ENCODE peak calls at places on chromosomes 1 and 21, in nine cellular contexts. R is GM23338; E is ascending aorta; G is brain microvascular endothelial cell; S is body of pancreas; N is RWPE1; O is fibroblast of lung; D is endodermal cell; L is CD8-positive, alpha-beta memory T cell. H is an unnamed sample.

GRCh38 chr1:192610114-192610958 is 25.6 kb upstream of the RGS13 start:
- DNase-seq in R (peak; percentile 35), E (no peak), G (no peak), S (no peak), N (peak; percentile 31), O (peak; percentile 71), D (no peak), L (no peak), H (no peak)

GRCh38 chr1:184910596-184910995 is 63.7 kb downstream of the NIBAN1 start:
- DNase-seq in R (no peak), E (peak; percentile 91), G (no peak), S (peak; percentile 64), N (no peak), O (peak; percentile 76), D (no peak), L (no peak), H (no peak)

GRCh38 chr1:205580923-205581180 is 51.0 kb downstream of the ELK4 start:
- DNase-seq in R (no peak), E (no peak), G (no peak), S (no peak), N (no peak), O (no peak), D (peak; percentile 38), L (no peak), H (no peak)

GRCh38 chr1:167842872-167843271 is 71.1 kb downstream of the ADCY10 start:
- DNase-seq in R (no peak), E (no peak), G (no peak), S (no peak), N (no peak), O (no peak), D (no peak), L (no peak), H (no peak)

GRCh38 chr1:52237430-52237829 is 95.5 kb downstream of the ZFYVE9 start:
- DNase-seq in R (no peak), E (no peak), G (peak; percentile 76), S (no peak), N (peak; percentile 9), O (peak; percentile 56), D (no peak), L (no peak), H (no peak)

GRCh38 chr1:41404308-41404755 is 43.1 kb downstream of the FOXO6 start:
- DNase-seq in R (peak; percentile 90), E (no peak), G (peak; percentile 23), S (no peak), N (peak; percentile 50), O (no peak), D (peak; percentile 83), L (no peak), H (no peak)

GRCh38 chr1:234838182-234838581 is 228.2 kb upstream of the IRF2BP2 start:
- DNase-seq in R (no peak), E (no peak), G (no peak), S (no peak), N (no peak), O (no peak), D (peak; percentile 19), L (no peak), H (no peak)

GRCh38 chr1:216711712-216712111 is 11.5 kb downstream of the ESRRG start:
- DNase-seq in R (no peak), E (no peak), G (no peak), S (no peak), N (no peak), O (no peak), D (no peak), L (no peak), H (no peak)

GRCh38 chr1:226798427-226799411 is 59.6 kb upstream of the ITPKB start:
- DNase-seq in R (no peak), E (no peak), G (no peak), S (no peak), N (no peak), O (no peak), D (no peak), L (peak; percentile 48), H (no peak)

GRCh38 chr1:24409535-24409934 is 4.0 kb downstream of the STPG1 start:
- DNase-seq in R (no peak), E (no peak), G (peak; percentile 82), S (no peak), N (peak; percentile 82), O (peak; percentile 67), D (no peak), L (no peak), H (no peak)

GRCh38 chr1:2039251-2039650 is 11.0 kb upstream of the PRKCZ start:
- DNase-seq in R (no peak), E (no peak), G (no peak), S (no peak), N (no peak), O (no peak), D (no peak), L (no peak), H (no peak)

GRCh38 chr1:101371259-101371658 is 134.4 kb downstream of the S1PR1 start:
- DNase-seq in R (no peak), E (no peak), G (peak; percentile 79), S (no peak), N (peak; percentile 77), O (peak; percentile 52), D (no peak), L (no peak), H (no peak)

GRCh38 chr1:102498929-102499328 is 502.2 kb upstream of the OLFM3 start:
- DNase-seq in R (no peak), E (no peak), G (no peak), S (no peak), N (no peak), O (no peak), D (no peak), L (no peak), H (no peak)

GRCh38 chr21:36446296-36446695 is 33.6 kb downstream of the CLDN14 start:
- DNase-seq in R (no peak), E (no peak), G (peak; percentile 81), S (no peak), N (no peak), O (no peak), D (no peak), L (no peak), H (no peak)
- H3K27ac ChIP-seq in R (no peak overlapping the region), E (no peak overlapping the region), G (peak overlapping the region; percentile 51), S (no peak overlapping the region), N (no peak overlapping the region), O (no peak overlapping the region), D (no peak overlapping the region), L (no peak overlapping the region), H (no peak overlapping the region)

GRCh38 chr21:42281196-42281680 is 34.0 kb downstream of the TFF3 start:
- DNase-seq in R (no peak), E (no peak), G (no peak), S (no peak), N (no peak), O (no peak), D (no peak), L (no peak), H (no peak)

GRCh38 chr21:42282021-42282420 is 33.2 kb downstream of the TFF3 start:
- DNase-seq in R (no peak), E (no peak), G (no peak), S (no peak), N (no peak), O (no peak), D (no peak), L (no peak), H (peak; percentile 43)

GRCh38 chr21:42279341-42279871 is 35.8 kb downstream of the TFF3 start:
- DNase-seq in R (no peak), E (no peak), G (no peak), S (no peak), N (no peak), O (no peak), D (no peak), L (no peak), H (no peak)

GRCh38 chr21:42279888-42280287 is 35.3 kb downstream of the TFF3 start:
- DNase-seq in R (no peak), E (no peak), G (no peak), S (no peak), N (no peak), O (no peak), D (no peak), L (no peak), H (no peak)

GRCh38 chr21:42280356-42281195 is 34.6 kb downstream of the TFF3 start:
- DNase-seq in R (no peak), E (no peak), G (no peak), S (no peak), N (no peak), O (no peak), D (no peak), L (no peak), H (no peak)
- H3K27ac ChIP-seq in R (no peak overlapping the region), E (no peak overlapping the region), G (no peak overlapping the region), S (no peak overlapping the region), N (no peak overlapping the region), O (no peak overlapping the region), D (no peak overlapping the region), L (no peak overlapping the region), H (no peak overlapping the region)

GRCh38 chr21:15422761-15423160 is 307.0 kb upstream of the USP25 start:
- DNase-seq in R (no peak), E (no peak), G (peak; percentile 70), S (no peak), N (peak; percentile 56), O (peak; percentile 18), D (no peak), L (no peak), H (no peak)
- H3K27ac ChIP-seq in R (peak overlapping the region; percentile 51), E (no peak overlapping the region), G (peak overlapping the region; percentile 69), S (no peak overlapping the region), N (peak overlapping the region; percentile 65), O (no peak overlapping the region), D (no peak overlapping the region), L (no peak overlapping the region), H (no peak overlapping the region)

GRCh38 chr1:231985624-231986023 is 359.0 kb downstream of the DISC1 start:
- DNase-seq in R (no peak), E (no peak), G (no peak), S (no peak), N (no peak), O (no peak), D (no peak), L (no peak), H (no peak)

GRCh38 chr1:231990388-231990787 is 363.8 kb downstream of the DISC1 start:
- DNase-seq in R (no peak), E (no peak), G (no peak), S (no peak), N (no peak), O (no peak), D (no peak), L (no peak), H (no peak)

GRCh38 chr1:231983266-231984193 is 356.9 kb downstream of the DISC1 start:
- DNase-seq in R (peak; percentile 76), E (no peak), G (no peak), S (no peak), N (no peak), O (no peak), D (peak; percentile 56), L (no peak), H (no peak)

GRCh38 chr1:231991231-231991630 is 364.6 kb downstream of the DISC1 start:
- DNase-seq in R (no peak), E (no peak), G (no peak), S (no peak), N (no peak), O (no peak), D (no peak), L (no peak), H (no peak)

DNA sequence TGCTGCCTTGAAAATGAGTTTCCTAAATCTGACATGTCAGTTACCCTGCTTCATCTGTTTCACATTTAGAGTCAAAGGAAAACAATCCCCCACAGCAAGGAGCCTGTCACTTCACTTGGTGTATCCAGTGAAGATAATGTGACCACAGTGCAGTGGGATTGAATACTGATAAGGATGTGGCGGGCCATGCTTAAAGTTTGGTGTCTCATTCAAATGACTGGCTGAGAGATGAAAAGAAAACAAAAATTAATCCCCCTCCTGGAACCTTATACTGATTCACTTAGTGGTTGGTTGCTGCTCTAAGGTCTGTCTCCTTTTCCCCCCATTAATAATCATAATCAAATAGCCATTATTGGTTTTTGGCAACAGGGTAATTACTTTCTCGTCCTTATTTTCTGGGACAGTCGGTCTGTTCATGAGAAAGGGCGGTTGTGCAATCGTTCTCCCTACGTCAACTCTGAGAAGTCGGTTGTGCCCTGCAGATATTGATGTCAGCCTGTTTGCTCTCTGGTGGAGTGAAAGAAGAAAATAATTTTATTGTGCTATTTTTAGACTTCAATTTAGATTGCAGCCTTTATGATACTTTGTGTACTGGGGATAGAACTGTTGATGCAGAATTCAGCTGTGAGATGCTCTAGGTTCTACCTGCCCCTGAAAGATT is 360.2 kb downstream of the DISC1 start:
- DNase-seq in R (no peak), E (no peak), G (peak; percentile 33), S (no peak), N (no peak), O (peak; percentile 68), D (peak; percentile 45), L (no peak), H (no peak)
- H3K27ac ChIP-seq in R (no peak overlapping the region), E (no peak overlapping the region), G (no peak overlapping the region), S (no peak overlapping the region), N (no peak overlapping the region), O (no peak overlapping the region), D (peak overlapping the region; percentile 60), L (no peak overlapping the region), H (no peak overlapping the region)

H was measured in lower lobe of right lung.